ENCODE peak calls at places on chromosomes 12 and 14, in six cellular contexts. Z is NAMALWA, K is Caki2, N is GM10248, Q is HuH-7, U is left colon. H is an unnamed sample.

GRCh38 chr14:101196795-101197590 is 293.5 kb upstream of the RTL1 start:
- DNase-seq in K (no peak), Z (no peak), N (no peak), U (no peak), Q (no peak), H (no peak)

GRCh38 chr12:49868952-49869815 is 26.3 kb upstream of the BCDIN3D start:
- DNase-seq in N (no peak), Z (no peak), K (no peak), Q (peak; percentile 38), U (peak; percentile 47), H (no peak)

GRCh38 chr12:28872654-28873268 is 276.3 kb upstream of the FAR2 start:
- DNase-seq in Z (peak; percentile 64), K (peak; percentile 37), N (peak; percentile 27), U (peak; percentile 16), Q (peak; percentile 46), H (no peak)

GRCh38 chr14:78405071-78405856 is 235.1 kb downstream of the NRXN3 start:
- DNase-seq in Z (no peak), Q (no peak), N (no peak), K (no peak), U (no peak), H (no peak)

GRCh38 chr14:79229383-79229875 is 981.9 kb downstream of the DIO2 start:
- DNase-seq in N (no peak), Q (no peak), K (no peak), Z (no peak), U (no peak), H (no peak)

GRCh38 chr12:14605401-14605989 is 37.8 kb upstream of the PLBD1 start:
- DNase-seq in Q (no peak), Z (peak; percentile 36), K (peak; percentile 12), N (no peak), U (no peak), H (no peak)

GRCh38 chr12:119696943-119697342 is 29.0 kb downstream of the PRKAB1 start:
- DNase-seq in Z (no peak), U (no peak), Q (no peak), N (no peak), K (no peak), H (no peak)

GRCh38 chr12:44774815-44775411 is 101.2 kb downstream of the NELL2 start:
- DNase-seq in Z (peak; percentile 50), Q (peak; percentile 14), N (peak; percentile 35), K (no peak), U (peak; percentile 51), H (peak; percentile 37)

GRCh38 chr12:91577586-91578539 is 395.2 kb upstream of the DCN start:
- DNase-seq in Z (peak; percentile 44), Q (peak; percentile 8), K (peak; percentile 10), U (no peak), N (peak; percentile 20), H (no peak)

GRCh38 chr14:68783408-68784297 is 9.2 kb downstream of the ZFP36L1 start:
- DNase-seq in Q (no peak), U (peak; percentile 53), N (no peak), K (no peak), Z (no peak), H (no peak)

GRCh38 chr14:20492486-20492885 is 12.9 kb upstream of the RNASE10 start:
- DNase-seq in N (no peak), Z (no peak), K (no peak), U (no peak), Q (no peak), H (no peak)

GRCh38 chr12:47823422-47824086 is 3.9 kb upstream of the HDAC7 start:
- DNase-seq in U (no peak), Q (no peak), Z (no peak), N (no peak), K (no peak), H (no peak)

GRCh38 chr12:76544601-76545261 is 14.8 kb downstream of the OSBPL8 start:
- DNase-seq in Z (no peak), Q (no peak), K (no peak), N (no peak), U (no peak), H (no peak)

GRCh38 chr14:41899416-41899815 is 292.7 kb downstream of the LRFN5 start:
- DNase-seq in U (no peak), Z (no peak), K (no peak), N (no peak), Q (no peak), H (no peak)

GRCh38 chr14:35879654-35880249 is 53.6 kb downstream of the BRMS1L start:
- DNase-seq in K (no peak), Z (peak; percentile 30), N (peak; percentile 34), Q (peak; percentile 12), U (no peak), H (no peak)

GRCh38 chr14:94115068-94115591 is 4.6 kb downstream of the IFI27 start:
- DNase-seq in N (no peak), K (no peak), Z (no peak), Q (no peak), U (peak; percentile 52), H (no peak)

GRCh38 chr14:23306412-23307145 is at the start of gene BCL2L2:
- DNase-seq in U (peak; percentile 95), Z (no peak), K (peak; percentile 87), N (peak; percentile 84), Q (peak; percentile 79), H (no peak)

GRCh38 chr14:35435177-35435576 is 30.6 kb upstream of the NFKBIA start:
- DNase-seq in K (peak; percentile 21), N (no peak), U (no peak), Q (no peak), Z (no peak), H (no peak)

GRCh38 chr12:122437656-122438121 is 15.2 kb upstream of the CLIP1 start:
- DNase-seq in Q (no peak), K (no peak), U (peak; percentile 27), N (no peak), Z (no peak), H (no peak)

GRCh38 chr14:89856871-89857345 is 97.6 kb downstream of the EFCAB11 start:
- DNase-seq in Q (peak; percentile 9), U (no peak), K (no peak), Z (no peak), N (no peak), H (no peak)

GRCh38 chr14:33587761-33588160 is 363.1 kb downstream of the EGLN3 start:
- DNase-seq in U (no peak), K (no peak), Z (no peak), Q (no peak), N (no peak), H (no peak)

GRCh38 chr14:87638196-87638595 is 354.8 kb downstream of the GALC start:
- DNase-seq in Z (no peak), U (no peak), N (no peak), Q (no peak), K (no peak), H (no peak)

GRCh38 chr12:1851126-1851791 is 30.9 kb downstream of the LRTM2 start:
- DNase-seq in K (no peak), N (no peak), Z (no peak), Q (no peak), U (no peak), H (no peak)

GRCh38 chr12:28107679-28108078 is 82.6 kb upstream of the CCDC91 start:
- DNase-seq in K (no peak), Z (peak; percentile 36), Q (no peak), U (no peak), N (no peak), H (no peak)

GRCh38 chr12:17016116-17016864 is 410.3 kb upstream of the LMO3 start:
- DNase-seq in Q (no peak), K (no peak), N (no peak), U (no peak), Z (no peak), H (no peak)

GRCh38 chr12:64518396-64518795 is 66.5 kb downstream of the TBK1 start:
- DNase-seq in U (no peak), Q (no peak), N (no peak), Z (no peak), K (no peak), H (no peak)

GRCh38 chr14:91244501-91244901 is at the start of gene GPR68:
- DNase-seq in Z (no peak), U (peak; percentile 46), N (no peak), K (no peak), Q (no peak), H (no peak)

GRCh38 chr14:97198813-97199212 is 401.6 kb downstream of the VRK1 start:
- DNase-seq in N (no peak), Z (peak; percentile 73), K (no peak), Q (no peak), U (no peak), H (no peak)

GRCh38 chr12:91219511-91219910 is 36.9 kb upstream of the DCN start:
- DNase-seq in Q (no peak), N (no peak), K (no peak), U (no peak), Z (no peak), H (no peak)

GRCh38 chr12:41917827-41918445 is 226.7 kb downstream of the GXYLT1 start:
- DNase-seq in U (no peak), N (no peak), Z (no peak), K (no peak), Q (no peak), H (no peak)

GRCh38 chr14:68683326-68683725 is 109.5 kb downstream of the ZFP36L1 start:
- DNase-seq in Q (no peak), N (no peak), Z (no peak), U (no peak), K (no peak), H (no peak)

GRCh38 chr14:85487215-85487614 is 42.7 kb upstream of the FLRT2 start:
- DNase-seq in Z (no peak), K (no peak), U (no peak), Q (no peak), N (no peak), H (no peak)

GRCh38 chr12:110543252-110543959 is 39.7 kb downstream of the PPTC7 start:
- DNase-seq in K (peak; percentile 74), Z (no peak), Q (no peak), N (no peak), U (peak; percentile 70), H (no peak)

GRCh38 chr12:16766736-16767135 is 160.8 kb upstream of the LMO3 start:
- DNase-seq in Q (no peak), N (no peak), Z (no peak), K (peak; percentile 6), U (no peak), H (no peak)

GRCh38 chr12:138898-139534 is 72.4 kb downstream of the IQSEC3 start:
- DNase-seq in N (no peak), Z (no peak), Q (no peak), K (no peak), U (no peak), H (no peak)

GRCh38 chr12:3304436-3305135 is 186.4 kb upstream of the PRMT8 start:
- DNase-seq in N (no peak), Z (no peak), U (no peak), Q (no peak), K (peak; percentile 91), H (no peak)

GRCh38 chr14:55580401-55581010 is 499 bp downstream of the KTN1 start:
- DNase-seq in Q (no peak), U (peak; percentile 65), K (peak; percentile 45), Z (peak; percentile 33), N (peak; percentile 61), H (peak; percentile 63)

GRCh38 chr14:59455411-59455810 is 9.8 kb downstream of the GPR135 start:
- DNase-seq in Q (no peak), Z (no peak), N (no peak), U (no peak), K (no peak), H (no peak)

GRCh38 chr12:121748571-121749265 is 36.2 kb downstream of the TMEM120B start:
- DNase-seq in K (peak; percentile 98), Q (no peak), U (no peak), N (peak; percentile 54), Z (no peak), H (no peak)

GRCh38 chr14:68630611-68631013 is 162.3 kb downstream of the ZFP36L1 start:
- DNase-seq in N (no peak), K (no peak), Z (no peak), U (no peak), Q (no peak), H (no peak)

H was measured in memory B cell.